ENCODE peak calls at places on chromosomes 16 and 17, in five cellular contexts. One of them, this sample, is unnamed.

GRCh38 chr16:5615868-5616642 is 518.5 kb upstream of the EEF2KMT start:
- DNase-seq in MM.1S: peak
- DNase-seq in iPS-NIHi11: peak
- DNase-seq in 8988T: no peak
- DNase-seq in NCI-H1105 treated with DMSO at 0.1 percent for 48 hours: peak
- DNase-seq in this sample: peak

GRCh38 chr17:9104370-9105041 is 83.2 kb downstream of the NTN1 start:
- DNase-seq in MM.1S: no peak
- DNase-seq in 8988T: no peak
- DNase-seq in NCI-H1105 treated with DMSO at 0.1 percent for 48 hours: no peak
- DNase-seq in iPS-NIHi11: no peak
- DNase-seq in this sample: no peak

GRCh38 chr17:5364156-5364555 is 55.3 kb downstream of the NUP88 start:
- DNase-seq in NCI-H1105 treated with DMSO at 0.1 percent for 48 hours: no peak
- DNase-seq in MM.1S: no peak
- DNase-seq in iPS-NIHi11: no peak
- DNase-seq in 8988T: no peak
- DNase-seq in this sample: no peak

GRCh38 chr16:13351651-13352217 is 450.3 kb downstream of the SHISA9 start:
- DNase-seq in 8988T: no peak
- DNase-seq in MM.1S: no peak
- DNase-seq in NCI-H1105 treated with DMSO at 0.1 percent for 48 hours: no peak
- DNase-seq in iPS-NIHi11: no peak
- DNase-seq in this sample: no peak

GRCh38 chr16:83215417-83216001 is 588.7 kb downstream of the CDH13 start:
- DNase-seq in MM.1S: peak
- DNase-seq in NCI-H1105 treated with DMSO at 0.1 percent for 48 hours: no peak
- DNase-seq in iPS-NIHi11: peak
- DNase-seq in 8988T: peak
- DNase-seq in this sample: peak

GRCh38 chr17:73131993-73132595 is 32.7 kb upstream of the SSTR2 start:
- DNase-seq in MM.1S: no peak
- DNase-seq in 8988T: no peak
- DNase-seq in NCI-H1105 treated with DMSO at 0.1 percent for 48 hours: no peak
- DNase-seq in iPS-NIHi11: no peak
- DNase-seq in this sample: no peak

GRCh38 chr16:27640277-27640600 is 90.3 kb downstream of the KATNIP start:
- DNase-seq in MM.1S: no peak
- DNase-seq in NCI-H1105 treated with DMSO at 0.1 percent for 48 hours: no peak
- DNase-seq in 8988T: no peak
- DNase-seq in iPS-NIHi11: peak
- DNase-seq in this sample: no peak

GRCh38 chr16:57683599-57684545 is 10.7 kb upstream of the DRC7 start:
- DNase-seq in 8988T: no peak
- DNase-seq in NCI-H1105 treated with DMSO at 0.1 percent for 48 hours: no peak
- DNase-seq in iPS-NIHi11: no peak
- DNase-seq in MM.1S: no peak
- DNase-seq in this sample: no peak

GRCh38 chr16:85369741-85370528 is 243.2 kb upstream of the GSE1 start:
- DNase-seq in MM.1S: peak
- DNase-seq in iPS-NIHi11: peak
- DNase-seq in NCI-H1105 treated with DMSO at 0.1 percent for 48 hours: no peak
- DNase-seq in 8988T: peak
- DNase-seq in this sample: no peak

GRCh38 chr17:80361495-80362220 is 53.3 kb upstream of the ENDOV start:
- DNase-seq in 8988T: no peak
- DNase-seq in iPS-NIHi11: peak
- DNase-seq in MM.1S: no peak
- DNase-seq in NCI-H1105 treated with DMSO at 0.1 percent for 48 hours: no peak
- DNase-seq in this sample: no peak

GRCh38 chr17:81898029-81898866 is 3.8 kb upstream of the NPB start:
- DNase-seq in 8988T: no peak
- DNase-seq in NCI-H1105 treated with DMSO at 0.1 percent for 48 hours: no peak
- DNase-seq in iPS-NIHi11: no peak
- DNase-seq in MM.1S: no peak
- DNase-seq in this sample: no peak

GRCh38 chr17:74015316-74015715 is 188.2 kb upstream of the RPL38 start:
- DNase-seq in 8988T: no peak
- DNase-seq in NCI-H1105 treated with DMSO at 0.1 percent for 48 hours: no peak
- DNase-seq in MM.1S: no peak
- DNase-seq in iPS-NIHi11: no peak
- DNase-seq in this sample: no peak

GRCh38 chr16:1175566-1176279 is 22.8 kb downstream of the CACNA1H start:
- DNase-seq in MM.1S: no peak
- DNase-seq in iPS-NIHi11: no peak
- DNase-seq in NCI-H1105 treated with DMSO at 0.1 percent for 48 hours: no peak
- DNase-seq in 8988T: no peak
- DNase-seq in this sample: no peak

GRCh38 chr17:8210761-8211458 is 535 bp upstream of the AURKB start:
- DNase-seq in NCI-H1105 treated with DMSO at 0.1 percent for 48 hours: no peak
- DNase-seq in 8988T: no peak
- DNase-seq in MM.1S: no peak
- DNase-seq in iPS-NIHi11: no peak
- DNase-seq in this sample: no peak

GRCh38 chr17:77872714-77873517 is 85.6 kb upstream of the TNRC6C start:
- DNase-seq in NCI-H1105 treated with DMSO at 0.1 percent for 48 hours: peak
- DNase-seq in MM.1S: no peak
- DNase-seq in iPS-NIHi11: no peak
- DNase-seq in 8988T: no peak
- DNase-seq in this sample: no peak

GRCh38 chr17:49787932-49788442 is 494 bp upstream of the KAT7 start:
- DNase-seq in MM.1S: peak
- DNase-seq in iPS-NIHi11: no peak
- DNase-seq in NCI-H1105 treated with DMSO at 0.1 percent for 48 hours: no peak
- DNase-seq in 8988T: no peak
- DNase-seq in this sample: no peak

GRCh38 chr17:56083475-56083874 is 69.8 kb upstream of the ANKFN1 start:
- DNase-seq in MM.1S: no peak
- DNase-seq in NCI-H1105 treated with DMSO at 0.1 percent for 48 hours: no peak
- DNase-seq in 8988T: no peak
- DNase-seq in iPS-NIHi11: no peak
- DNase-seq in this sample: no peak

GRCh38 chr17:48960834-48961515 is 7.4 kb downstream of the GIP start:
- DNase-seq in MM.1S: no peak
- DNase-seq in NCI-H1105 treated with DMSO at 0.1 percent for 48 hours: no peak
- DNase-seq in 8988T: no peak
- DNase-seq in iPS-NIHi11: no peak
- DNase-seq in this sample: no peak

GRCh38 chr17:79949646-79950292 is 85.9 kb downstream of the TBC1D16 start:
- DNase-seq in 8988T: no peak
- DNase-seq in NCI-H1105 treated with DMSO at 0.1 percent for 48 hours: no peak
- DNase-seq in iPS-NIHi11: peak
- DNase-seq in MM.1S: no peak
- DNase-seq in this sample: peak

GRCh38 chr16:71474864-71475263 is 12.8 kb upstream of the ZNF23 start:
- DNase-seq in NCI-H1105 treated with DMSO at 0.1 percent for 48 hours: no peak
- DNase-seq in MM.1S: no peak
- DNase-seq in 8988T: peak
- DNase-seq in iPS-NIHi11: no peak
- DNase-seq in this sample: no peak

GRCh38 chr16:50202926-50203624 is 50.0 kb downstream of the TENT4B start:
- DNase-seq in MM.1S: no peak
- DNase-seq in iPS-NIHi11: no peak
- DNase-seq in 8988T: peak
- DNase-seq in NCI-H1105 treated with DMSO at 0.1 percent for 48 hours: no peak
- DNase-seq in this sample: peak

GRCh38 chr17:68248886-68249872 is 1.3 kb downstream of the AMZ2 start:
- DNase-seq in 8988T: no peak
- DNase-seq in iPS-NIHi11: no peak
- DNase-seq in MM.1S: no peak
- DNase-seq in NCI-H1105 treated with DMSO at 0.1 percent for 48 hours: no peak
- DNase-seq in this sample: no peak

GRCh38 chr16:81273223-81273940 is 34.9 kb downstream of the BCO1 start:
- DNase-seq in NCI-H1105 treated with DMSO at 0.1 percent for 48 hours: no peak
- DNase-seq in MM.1S: no peak
- DNase-seq in iPS-NIHi11: no peak
- DNase-seq in 8988T: no peak
- DNase-seq in this sample: no peak

GRCh38 chr16:23353440-23353839 is 51.3 kb downstream of the SCNN1B start:
- DNase-seq in NCI-H1105 treated with DMSO at 0.1 percent for 48 hours: no peak
- DNase-seq in MM.1S: peak
- DNase-seq in iPS-NIHi11: no peak
- DNase-seq in 8988T: no peak
- DNase-seq in this sample: no peak

GRCh38 chr16:23556881-23557778 is at the start of the genes EARS2 and UBFD1:
- DNase-seq in NCI-H1105 treated with DMSO at 0.1 percent for 48 hours: peak
- DNase-seq in 8988T: peak
- DNase-seq in MM.1S: peak
- DNase-seq in iPS-NIHi11: peak
- DNase-seq in this sample: peak

GRCh38 chr16:85449195-85449884 is 163.8 kb upstream of the GSE1 start:
- DNase-seq in iPS-NIHi11: no peak
- DNase-seq in NCI-H1105 treated with DMSO at 0.1 percent for 48 hours: no peak
- DNase-seq in MM.1S: no peak
- DNase-seq in 8988T: no peak
- DNase-seq in this sample: no peak

GRCh38 chr17:42002792-42003301 is 14.4 kb downstream of the DNAJC7 start:
- DNase-seq in MM.1S: no peak
- DNase-seq in NCI-H1105 treated with DMSO at 0.1 percent for 48 hours: no peak
- DNase-seq in 8988T: no peak
- DNase-seq in iPS-NIHi11: no peak
- DNase-seq in this sample: no peak

GRCh38 chr17:67378444-67379250 is 1.6 kb downstream of the PITPNC1 start:
- DNase-seq in NCI-H1105 treated with DMSO at 0.1 percent for 48 hours: peak
- DNase-seq in 8988T: peak
- DNase-seq in iPS-NIHi11: peak
- DNase-seq in MM.1S: peak
- DNase-seq in this sample: no peak

GRCh38 chr16:67198238-67198734 is 645 bp upstream of the ELMO3 start:
- DNase-seq in NCI-H1105 treated with DMSO at 0.1 percent for 48 hours: peak
- DNase-seq in 8988T: peak
- DNase-seq in MM.1S: no peak
- DNase-seq in iPS-NIHi11: peak
- DNase-seq in this sample: no peak

GRCh38 chr17:57461082-57461481 is 204.8 kb downstream of the MSI2 start:
- DNase-seq in NCI-H1105 treated with DMSO at 0.1 percent for 48 hours: no peak
- DNase-seq in 8988T: no peak
- DNase-seq in iPS-NIHi11: no peak
- DNase-seq in MM.1S: no peak
- DNase-seq in this sample: no peak

GRCh38 chr17:8019665-8020064 is 17.2 kb downstream of the GUCY2D start:
- DNase-seq in 8988T: no peak
- DNase-seq in iPS-NIHi11: no peak
- DNase-seq in MM.1S: no peak
- DNase-seq in NCI-H1105 treated with DMSO at 0.1 percent for 48 hours: no peak
- DNase-seq in this sample: no peak

GRCh38 chr16:86566601-86566965 is at the start of gene FOXC2:
- DNase-seq in MM.1S: no peak
- DNase-seq in NCI-H1105 treated with DMSO at 0.1 percent for 48 hours: no peak
- DNase-seq in iPS-NIHi11: peak
- DNase-seq in 8988T: no peak
- DNase-seq in this sample: no peak